ENCODE peak calls at places on chromosomes 12 and 14, in nine cellular contexts. W is stomach, K is endothelial cell, N is WTC11, B is cardiac fibroblast, Q is PC-3, S is non-pigmented ciliary epithelial cell, X is fibroblast of the aortic adventitia, T is anterior cingulate cortex. F is an unnamed sample.

GRCh38 chr12:124185970-124186686 is 108.8 kb upstream of the RFLNA start:
- DNase-seq in W (peak; percentile 64), K (no peak), N (no peak), B (no peak), Q (no peak), S (no peak), X (peak; percentile 3), T (no peak), F (no peak)

GRCh38 chr12:59736786-59737185 is 141.0 kb downstream of the SLC16A7 start:
- DNase-seq in W (no peak), K (no peak), N (no peak), B (peak; percentile 75), Q (peak; percentile 81), S (peak; percentile 83), X (peak; percentile 88), T (peak; percentile 12), F (no peak)

GRCh38 chr14:102985665-102986064 is 63.2 kb downstream of the AMN start:
- DNase-seq in W (no peak), K (no peak), N (no peak), B (no peak), Q (no peak), S (no peak), X (peak; percentile 45), T (no peak), F (no peak)

GRCh38 chr12:69671597-69671996 is 27.5 kb downstream of the BEST3 start:
- DNase-seq in W (no peak), K (no peak), N (no peak), B (no peak), Q (no peak), S (no peak), X (no peak), T (no peak), F (no peak)

GRCh38 chr12:93323625-93324165 is 54.0 kb upstream of the NUDT4 start:
- DNase-seq in W (no peak), K (no peak), N (no peak), B (peak; percentile 23), Q (peak; percentile 35), S (no peak), X (no peak), T (no peak), F (no peak)

GRCh38 chr12:62862259-62862881 is 72.6 kb downstream of the PPM1H start:
- DNase-seq in W (no peak), K (no peak), N (no peak), B (peak; percentile 72), Q (peak; percentile 83), S (no peak), X (peak; percentile 54), T (no peak), F (no peak)

GRCh38 chr12:106541201-106541600 is 41.6 kb upstream of the RFX4 start:
- DNase-seq in W (no peak), K (no peak), N (no peak), B (no peak), Q (no peak), S (no peak), X (no peak), T (no peak), F (no peak)

GRCh38 chr12:26239508-26240328 is 44.3 kb downstream of the SSPN start:
- DNase-seq in W (no peak), K (no peak), N (no peak), B (peak; percentile 98), Q (peak; percentile 99), S (peak; percentile 98), X (peak; percentile 99), T (peak; percentile 41), F (no peak)

GRCh38 chr14:58061581-58061980 is 90.4 kb downstream of the ARMH4 start:
- DNase-seq in W (no peak), K (no peak), N (no peak), B (no peak), Q (no peak), S (no peak), X (no peak), T (no peak), F (no peak)

GRCh38 chr12:113437729-113438100 is 15.5 kb downstream of the SDSL start:
- DNase-seq in W (no peak), K (no peak), N (no peak), B (no peak), Q (no peak), S (no peak), X (no peak), T (no peak), F (no peak)

GRCh38 chr12:101076940-101077351 is 133.1 kb downstream of the SLC5A8 start:
- DNase-seq in W (no peak), K (no peak), N (no peak), B (peak; percentile 29), Q (no peak), S (no peak), X (peak; percentile 64), T (no peak), F (no peak)

GRCh38 chr12:120225852-120226640 is 25.1 kb upstream of the RPLP0 start:
- DNase-seq in W (peak; percentile 74), K (no peak), N (no peak), B (peak; percentile 44), Q (no peak), S (no peak), X (peak; percentile 29), T (no peak), F (no peak)

GRCh38 chr12:117377758-117378157 is 16.3 kb upstream of the NOS1 start:
- DNase-seq in W (no peak), K (no peak), N (no peak), B (no peak), Q (peak; percentile 21), S (no peak), X (no peak), T (no peak), F (peak; percentile 41)

GRCh38 chr12:15928870-15929571 is 17.9 kb downstream of the DERA start:
- DNase-seq in W (no peak), K (no peak), N (no peak), B (peak; percentile 27), Q (no peak), S (no peak), X (no peak), T (no peak), F (no peak)

GRCh38 chr12:33486058-33486457 is 46.4 kb upstream of the SYT10 start:
- DNase-seq in W (no peak), K (no peak), N (no peak), B (no peak), Q (peak; percentile 67), S (no peak), X (no peak), T (no peak), F (no peak)

GRCh38 chr12:33605776-33606175 is 166.2 kb upstream of the SYT10 start:
- DNase-seq in W (no peak), K (peak; percentile 9), N (no peak), B (peak; percentile 59), Q (peak; percentile 50), S (no peak), X (peak; percentile 63), T (no peak), F (peak; percentile 55)

GRCh38 chr12:69510176-69510827 is 40.1 kb downstream of the FRS2 start:
- DNase-seq in W (peak; percentile 50), K (no peak), N (no peak), B (no peak), Q (no peak), S (no peak), X (no peak), T (no peak), F (no peak)

GRCh38 chr14:101202627-101203404 is 299.3 kb upstream of the RTL1 start:
- DNase-seq in W (peak; percentile 15), K (no peak), N (no peak), B (no peak), Q (no peak), S (no peak), X (no peak), T (no peak), F (no peak)

GRCh38 chr12:50636505-50636904 is 127.4 kb upstream of the ATF1 start:
- DNase-seq in W (no peak), K (no peak), N (no peak), B (no peak), Q (no peak), S (no peak), X (no peak), T (no peak), F (no peak)

GRCh38 chr12:123139926-123140674 is 10.8 kb downstream of the PITPNM2 start:
- DNase-seq in W (no peak), K (no peak), N (no peak), B (peak; percentile 61), Q (peak; percentile 15), S (no peak), X (peak; percentile 37), T (no peak), F (peak; percentile 35)

GRCh38 chr12:100779191-100779590 is 15.4 kb upstream of the ANO4 start:
- DNase-seq in W (no peak), K (no peak), N (no peak), B (no peak), Q (no peak), S (no peak), X (no peak), T (no peak), F (no peak)

F was measured in NAMALWA.